ENCODE peak calls at places on chromosomes 1 and 21, in eight cellular contexts. E, Z, Y, S, A, X, K and H are unnamed samples.
A peak's percentile ranks its signal among the peaks of the same experiment; 100 is the strongest.

GRCh38 chr21:31158789-31159581 is 120.7 kb upstream of the KRTAP19-8 start:
- DNase-seq in E (no peak), Z (no peak), Y (no peak), S (peak; percentile 77), A (no peak), X (no peak), K (peak; percentile 41), H (no peak)

GRCh38 chr1:70874063-70874462 is 173.6 kb downstream of the PTGER3 start:
- DNase-seq in E (no peak), Z (no peak), Y (no peak), S (no peak), A (no peak), X (no peak), K (no peak), H (no peak)

GRCh38 chr1:240941706-240942370 is 329.9 kb upstream of the GREM2 start:
- DNase-seq in E (no peak), Z (no peak), Y (no peak), S (no peak), A (no peak), X (no peak), K (no peak), H (no peak)

GRCh38 chr1:152411846-152412245 is 2.2 kb downstream of the CRNN start:
- DNase-seq in E (no peak), Z (no peak), Y (no peak), S (no peak), A (no peak), X (no peak), K (no peak), H (no peak)

GRCh38 chr1:225880636-225881035 is 1.5 kb downstream of the TMEM63A start:
- DNase-seq in E (no peak), Z (no peak), Y (no peak), S (no peak), A (no peak), X (no peak), K (no peak), H (no peak)

GRCh38 chr1:5907386-5907785 is 84.8 kb downstream of the NPHP4 start:
- DNase-seq in E (no peak), Z (no peak), Y (no peak), S (no peak), A (no peak), X (no peak), K (no peak), H (no peak)

GRCh38 chr1:110356379-110356778 is 17.2 kb downstream of the RBM15 start:
- DNase-seq in E (no peak), Z (no peak), Y (no peak), S (no peak), A (no peak), X (no peak), K (no peak), H (no peak)

GRCh38 chr1:206117151-206117948 is at the start of gene AVPR1B:
- DNase-seq in E (peak; percentile 79), Z (peak; percentile 45), Y (peak; percentile 64), S (peak; percentile 32), A (peak; percentile 41), X (no peak), K (peak; percentile 10), H (peak; percentile 49)

GRCh38 chr1:240254778-240255291 is 163.2 kb downstream of the FMN2 start:
- DNase-seq in E (peak; percentile 14), Z (no peak), Y (no peak), S (no peak), A (no peak), X (no peak), K (no peak), H (no peak)

GRCh38 chr1:234607091-234608025 is 2.6 kb downstream of the IRF2BP2 start:
- DNase-seq in E (peak; percentile 59), Z (peak; percentile 54), Y (peak; percentile 51), S (no peak), A (peak; percentile 36), X (no peak), K (peak; percentile 52), H (peak; percentile 32)

GRCh38 chr1:12052997-12053686 is 10.0 kb upstream of the TNFRSF8 start:
- DNase-seq in E (no peak), Z (peak; percentile 67), Y (no peak), S (no peak), A (no peak), X (no peak), K (no peak), H (no peak)
- TF ChIP-seq CTCF in E (no peak), Z (no peak), Y (no peak), S (no peak), A (no peak), X (no peak), K (no peak), H (no peak)

GRCh38 chr1:94804442-94804837 is 15.7 kb upstream of the SLC44A3 start:
- DNase-seq in E (no peak), Z (no peak), Y (no peak), S (no peak), A (no peak), X (no peak), K (no peak), H (no peak)

GRCh38 chr1:94803106-94803505 is 17.1 kb upstream of the SLC44A3 start:
- DNase-seq in E (no peak), Z (no peak), Y (no peak), S (no peak), A (no peak), X (no peak), K (no peak), H (no peak)

GRCh38 chr1:94799201-94799600 is 21.0 kb upstream of the SLC44A3 start:
- DNase-seq in E (no peak), Z (no peak), Y (no peak), S (no peak), A (no peak), X (no peak), K (peak; percentile 59), H (no peak)

GRCh38 chr1:94803517-94804441 is 16.4 kb upstream of the SLC44A3 start:
- DNase-seq in E (no peak), Z (no peak), Y (no peak), S (no peak), A (no peak), X (no peak), K (no peak), H (no peak)

DNA sequence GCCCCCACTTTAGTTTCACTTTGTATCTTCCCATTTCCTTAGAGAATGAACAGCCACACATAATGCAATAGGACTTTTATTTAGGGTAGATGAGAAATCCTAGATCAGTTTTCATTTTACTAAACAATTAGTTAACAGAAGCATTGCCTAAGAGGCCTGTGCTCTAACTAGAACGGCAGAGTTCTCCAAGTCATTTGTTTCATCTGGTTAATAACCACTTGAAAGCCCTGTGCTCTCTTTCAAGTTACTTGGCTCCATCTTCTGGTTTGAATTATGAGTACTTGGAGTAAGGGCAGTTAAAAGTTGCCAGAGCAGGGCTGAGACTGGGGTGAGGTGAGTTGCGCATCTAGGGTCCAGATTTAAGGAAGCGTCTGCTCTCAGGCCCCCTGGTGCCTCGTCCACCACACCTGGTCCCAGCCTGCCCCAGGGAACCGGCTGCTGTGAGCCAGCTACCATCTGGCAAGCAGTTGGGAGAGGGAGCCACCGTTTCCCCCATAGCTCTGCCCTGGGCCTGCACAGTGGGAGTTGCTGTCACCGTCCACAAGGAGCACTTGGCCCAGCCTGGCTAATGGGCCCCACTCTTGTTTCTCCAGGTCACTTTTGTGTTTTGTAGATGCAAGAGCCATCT is 18.1 kb upstream of the SLC44A3 start:
- DNase-seq in E (peak; percentile 70), Z (peak; percentile 54), Y (peak; percentile 38), S (peak; percentile 94), A (no peak), X (peak; percentile 72), K (peak; percentile 92), H (no peak)
- TF ChIP-seq CTCF in E (peak; percentile 58), Z (peak; percentile 37), Y (peak; percentile 47), S (peak; percentile 74), A (peak; percentile 77), X (peak; percentile 46), K (peak; percentile 43), H (no peak)

GRCh38 chr1:168365719-168366474 is 85.2 kb downstream of the TBX19 start:
- DNase-seq in E (peak; percentile 54), Z (no peak), Y (no peak), S (peak; percentile 29), A (no peak), X (no peak), K (no peak), H (no peak)
- TF ChIP-seq CTCF in E (no peak), Z (no peak), Y (no peak), S (peak; percentile 21), A (peak; percentile 44), X (no peak), K (no peak), H (no peak)

DNA sequence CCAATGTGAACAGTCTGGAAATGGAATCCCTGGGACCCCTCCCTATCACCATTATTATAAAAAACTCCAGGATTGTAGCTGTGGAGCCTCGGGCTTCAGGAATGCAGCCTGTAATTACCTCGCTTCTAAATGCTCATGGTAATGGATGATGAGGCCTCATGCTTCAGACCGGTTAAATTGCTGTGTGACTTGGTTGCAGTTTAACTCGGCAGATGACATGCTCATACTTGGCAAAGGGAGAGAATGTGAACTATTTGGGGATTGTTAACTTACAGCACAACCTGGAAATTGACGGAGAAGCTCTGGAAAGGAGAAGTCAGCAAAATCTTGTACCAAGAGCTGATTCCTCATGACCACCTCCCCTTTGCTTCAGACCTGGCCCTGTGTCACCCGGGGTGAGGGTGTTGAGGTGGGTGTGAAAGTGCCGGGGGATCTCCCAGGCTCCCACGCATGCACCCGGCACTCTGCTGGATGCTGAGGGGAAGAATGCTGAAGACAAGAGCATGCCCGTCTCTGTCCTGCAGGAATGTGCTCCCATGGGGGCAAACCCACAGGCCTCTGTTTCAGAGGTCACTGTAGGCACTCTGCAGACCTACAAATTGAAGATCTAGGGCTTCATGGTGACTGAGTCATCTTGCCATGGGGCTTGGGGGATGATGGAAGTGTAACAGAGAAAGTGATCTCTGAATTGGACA is 364.8 kb downstream of the RPS6KC1 start:
- DNase-seq in E (no peak), Z (no peak), Y (no peak), S (no peak), A (no peak), X (no peak), K (no peak), H (no peak)
- TF ChIP-seq CTCF in E (no peak), Z (no peak), Y (no peak), S (no peak), A (no peak), X (no peak), K (no peak), H (no peak)

DNA sequence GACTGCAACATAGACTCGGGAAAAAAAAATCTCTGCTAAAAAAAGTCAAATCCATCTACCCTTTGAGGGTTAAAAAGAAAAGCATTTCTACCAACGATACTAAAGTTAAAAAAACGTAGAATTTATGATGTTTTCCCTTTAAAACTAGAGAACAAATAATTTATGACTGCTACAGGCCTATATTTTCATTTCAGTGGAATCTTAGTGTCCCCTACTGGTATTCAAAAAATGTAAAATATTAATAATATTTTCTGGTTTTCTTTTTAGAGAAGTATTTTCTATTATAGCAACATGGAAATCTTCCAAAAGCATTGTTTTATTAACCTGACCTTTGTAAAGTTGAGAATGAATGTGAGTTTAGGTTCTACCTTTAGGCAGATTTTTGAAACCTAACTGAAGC is 1582.2 kb downstream of the MRPL39 start:
- DNase-seq in E (no peak), Z (no peak), Y (no peak), S (no peak), A (no peak), X (no peak), K (peak; percentile 13), H (no peak)
- TF ChIP-seq CTCF in E (no peak), Z (no peak), Y (no peak), S (no peak), A (no peak), X (no peak), K (no peak), H (no peak)